ENCODE peak calls at places on chromosomes 5 and 9, in four cellular contexts. E is T-helper 1 cell, L is COR-L47, K is amygdala. U is an unnamed sample.

GRCh38 chr5:144812770-144813169 is 642.1 kb downstream of the KCTD16 start:
- DNase-seq in K (no peak), L (no peak), E (no peak), U (no peak)

GRCh38 chr5:142769793-142770649 is at the start of gene ARHGAP26:
- DNase-seq in E (peak), K (peak), L (peak), U (peak)

GRCh38 chr5:92863666-92864065 is 717.4 kb downstream of the NR2F1-AS1 start:
- DNase-seq in L (no peak), K (no peak), E (no peak), U (no peak)

GRCh38 chr5:119879446-119879845 is 250.1 kb downstream of the FAM170A start:
- DNase-seq in L (no peak), E (no peak), K (no peak), U (no peak)

GRCh38 chr9:70262948-70263347 is 4.2 kb downstream of the SMC5 start:
- DNase-seq in K (no peak), L (no peak), E (no peak), U (no peak)

GRCh38 chr9:91119147-91119546 is 242.6 kb downstream of the AUH start:
- DNase-seq in L (no peak), E (no peak), K (no peak), U (no peak)

GRCh38 chr9:8052991-8053390 is 253.4 kb upstream of the DMAC1 start:
- DNase-seq in L (no peak), E (no peak), K (no peak), U (no peak)

GRCh38 chr9:116279230-116279629 is 125.6 kb downstream of the PAPPA start:
- DNase-seq in E (no peak), L (no peak), K (no peak), U (no peak)

GRCh38 chr9:113143432-113144227 is 7.2 kb upstream of the SLC31A2 start:
- DNase-seq in E (no peak), K (no peak), L (no peak), U (no peak)

U was measured in CMK.